ENCODE peak calls at places on chromosomes 12 and 14, in five cellular contexts. One of them, this sample, is unnamed.

GRCh38 chr12:67681145-67681778 is 32.7 kb downstream of the DYRK2 start:
- DNase-seq in HCT116: no peak
- DNase-seq in K562: no peak
- DNase-seq in SK-N-SH: no peak
- DNase-seq in HepG2: no peak
- DNase-seq in this sample: no peak

GRCh38 chr14:73785336-73785833 is 66.2 kb upstream of the PTGR2 start:
- DNase-seq in K562: no peak
- DNase-seq in SK-N-SH: peak; percentile 61
- DNase-seq in HepG2: peak; percentile 50
- DNase-seq in HCT116: no peak
- DNase-seq in this sample: no peak

GRCh38 chr12:68310370-68310769 is 21.8 kb downstream of the MDM1 start:
- DNase-seq in K562: no peak
- DNase-seq in HCT116: no peak
- DNase-seq in SK-N-SH: no peak
- DNase-seq in HepG2: no peak
- DNase-seq in this sample: no peak

GRCh38 chr12:96420255-96420930 is 20.2 kb upstream of the CDK17 start:
- DNase-seq in K562: no peak
- DNase-seq in HepG2: no peak
- DNase-seq in HCT116: no peak
- DNase-seq in SK-N-SH: no peak
- DNase-seq in this sample: no peak

GRCh38 chr12:94783862-94784261 is 133.5 kb upstream of the TMCC3 start:
- DNase-seq in SK-N-SH: no peak
- DNase-seq in HCT116: no peak
- DNase-seq in K562: no peak
- DNase-seq in HepG2: no peak
- DNase-seq in this sample: no peak

GRCh38 chr12:55705802-55706402 is 1.8 kb downstream of the ITGA7 start:
- DNase-seq in SK-N-SH: no peak
- DNase-seq in HCT116: no peak
- DNase-seq in K562: peak; percentile 71
- DNase-seq in HepG2: no peak
- DNase-seq in this sample: no peak

GRCh38 chr14:37116933-37117844 is 55.2 kb downstream of the SLC25A21 start:
- DNase-seq in K562: peak; percentile 9
- DNase-seq in SK-N-SH: no peak
- DNase-seq in HCT116: peak; percentile 6
- DNase-seq in HepG2: peak; percentile 39
- DNase-seq in this sample: no peak

GRCh38 chr12:131894981-131895639 is 688 bp downstream of the ULK1 start:
- DNase-seq in K562: no peak
- DNase-seq in HCT116: no peak
- DNase-seq in SK-N-SH: peak; percentile 53
- DNase-seq in HepG2: no peak
- DNase-seq in this sample: no peak

GRCh38 chr14:83147006-83147405 is 1613.4 kb upstream of the SEL1L start:
- DNase-seq in SK-N-SH: no peak
- DNase-seq in HCT116: no peak
- DNase-seq in HepG2: no peak
- DNase-seq in K562: no peak
- DNase-seq in this sample: no peak

GRCh38 chr12:64663019-64663418 is 52.7 kb downstream of the RASSF3 start:
- DNase-seq in HCT116: no peak
- DNase-seq in HepG2: no peak
- DNase-seq in K562: no peak
- DNase-seq in SK-N-SH: no peak
- DNase-seq in this sample: no peak

GRCh38 chr12:12976366-12976765 is 23.7 kb downstream of the HEBP1 start:
- DNase-seq in SK-N-SH: no peak
- DNase-seq in K562: no peak
- DNase-seq in HCT116: no peak
- DNase-seq in HepG2: no peak
- DNase-seq in this sample: no peak

GRCh38 chr14:58258156-58258555 is 13.5 kb downstream of the PSMA3 start:
- DNase-seq in K562: no peak
- DNase-seq in HCT116: no peak
- DNase-seq in SK-N-SH: no peak
- DNase-seq in HepG2: no peak
- DNase-seq in this sample: no peak

GRCh38 chr14:24262821-24263733 is at the start of gene TGM1:
- DNase-seq in K562: no peak
- DNase-seq in HepG2: no peak
- DNase-seq in HCT116: no peak
- DNase-seq in SK-N-SH: no peak
- DNase-seq in this sample: no peak

GRCh38 chr12:75944097-75944904 is 87.3 kb downstream of the PHLDA1 start:
- DNase-seq in SK-N-SH: no peak
- DNase-seq in HepG2: peak; percentile 97
- DNase-seq in K562: peak; percentile 24
- DNase-seq in HCT116: peak; percentile 84
- DNase-seq in this sample: peak; percentile 54

GRCh38 chr12:101076940-101077351 is 133.1 kb downstream of the SLC5A8 start:
- DNase-seq in K562: no peak
- DNase-seq in SK-N-SH: no peak
- DNase-seq in HepG2: no peak
- DNase-seq in HCT116: no peak
- DNase-seq in this sample: no peak

GRCh38 chr12:120404271-120404670 is 33.6 kb upstream of the COX6A1 start:
- DNase-seq in HepG2: no peak
- DNase-seq in SK-N-SH: peak; percentile 42
- DNase-seq in K562: no peak
- DNase-seq in HCT116: no peak
- DNase-seq in this sample: no peak

GRCh38 chr12:30753761-30754382 is 879 bp downstream of the CAPRIN2 start:
- DNase-seq in SK-N-SH: peak; percentile 20
- DNase-seq in HCT116: no peak
- DNase-seq in HepG2: no peak
- DNase-seq in K562: no peak
- DNase-seq in this sample: no peak

GRCh38 chr12:78470354-78471195 is 394.0 kb upstream of the SYT1 start:
- DNase-seq in K562: no peak
- DNase-seq in HepG2: peak; percentile 27
- DNase-seq in SK-N-SH: peak; percentile 6
- DNase-seq in HCT116: peak; percentile 37
- DNase-seq in this sample: no peak

GRCh38 chr14:90545966-90546751 is 149.3 kb downstream of the CALM1 start:
- DNase-seq in HepG2: no peak
- DNase-seq in K562: no peak
- DNase-seq in SK-N-SH: peak; percentile 76
- DNase-seq in HCT116: no peak
- DNase-seq in this sample: no peak

GRCh38 chr14:99035712-99036593 is 236.0 kb downstream of the BCL11B start:
- DNase-seq in SK-N-SH: peak; percentile 45
- DNase-seq in HCT116: peak; percentile 19
- DNase-seq in K562: no peak
- DNase-seq in HepG2: peak; percentile 10
- DNase-seq in this sample: no peak

DNA sequence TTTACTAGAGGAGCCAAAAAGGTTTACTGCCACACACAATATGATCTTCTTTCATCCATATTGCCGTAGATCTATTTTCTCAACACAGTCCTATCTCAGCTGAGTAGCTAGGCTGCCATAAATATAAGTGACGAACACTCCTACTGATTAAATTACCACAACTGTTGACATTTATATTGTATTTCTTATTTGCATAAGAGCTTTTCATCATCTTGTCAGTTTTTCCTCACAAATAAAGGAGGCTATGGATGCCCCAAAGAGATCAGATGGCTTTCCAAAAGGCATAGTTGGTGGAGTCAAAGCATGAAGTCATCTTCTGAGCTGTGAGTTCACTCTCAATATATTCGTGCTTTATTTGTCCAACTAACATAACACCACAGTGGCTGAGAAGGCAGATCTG is 78.6 kb downstream of the CCDC59 start:
- DNase-seq in HCT116: no peak
- DNase-seq in HepG2: no peak
- DNase-seq in SK-N-SH: no peak
- DNase-seq in K562: no peak
- DNase-seq in this sample: no peak
- TF ChIP-seq ZBTB33 in HCT116: no peak
- TF ChIP-seq ZBTB33 in HepG2: no peak
- TF ChIP-seq ZBTB33 in SK-N-SH: no peak
- TF ChIP-seq ZBTB33 in K562: no peak
- TF ChIP-seq ZBTB33 in this sample: no peak

DNA sequence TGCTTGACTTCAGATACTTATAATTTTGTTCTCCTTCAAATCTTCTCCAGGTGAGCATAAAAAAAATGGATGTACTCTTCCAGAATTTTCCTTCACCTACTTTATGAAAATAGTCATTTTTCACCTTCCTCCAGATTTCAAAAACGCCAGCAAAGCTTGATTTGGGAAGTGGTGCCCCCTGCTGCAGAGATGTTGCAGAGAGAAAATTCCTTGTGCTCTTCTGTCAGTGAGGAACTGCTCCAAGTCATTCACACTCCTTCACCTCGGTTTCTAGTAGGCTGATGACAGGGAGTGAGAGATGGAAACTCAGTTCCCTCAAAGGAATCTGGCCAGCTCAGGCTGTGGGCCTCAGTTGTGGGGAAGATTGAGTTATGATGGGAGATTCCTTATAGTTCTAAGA is 24.2 kb upstream of the RNASE3 start:
- DNase-seq in K562: no peak
- DNase-seq in HCT116: peak; percentile 16
- DNase-seq in HepG2: no peak
- DNase-seq in SK-N-SH: no peak
- DNase-seq in this sample: no peak
- TF ChIP-seq JUND in K562: no peak
- TF ChIP-seq JUND in HCT116: no peak
- TF ChIP-seq JUND in HepG2: no peak
- TF ChIP-seq JUND in SK-N-SH: no peak
- TF ChIP-seq JUND in this sample: no peak

GRCh38 chr12:48883305-48884171 is 17.9 kb upstream of the RND1 start:
- DNase-seq in HepG2: peak; percentile 73
- DNase-seq in HCT116: no peak
- DNase-seq in K562: no peak
- DNase-seq in SK-N-SH: peak; percentile 61
- DNase-seq in this sample: no peak

GRCh38 chr12:48880647-48881046 is 15.0 kb upstream of the RND1 start:
- DNase-seq in HCT116: no peak
- DNase-seq in K562: no peak
- DNase-seq in HepG2: no peak
- DNase-seq in SK-N-SH: no peak
- DNase-seq in this sample: no peak

GRCh38 chr12:48881652-48882324 is 16.1 kb upstream of the RND1 start:
- DNase-seq in HepG2: no peak
- DNase-seq in SK-N-SH: no peak
- DNase-seq in K562: no peak
- DNase-seq in HCT116: no peak
- DNase-seq in this sample: no peak

GRCh38 chr12:48882972-48883304 is 17.3 kb upstream of the RND1 start:
- DNase-seq in K562: no peak
- DNase-seq in HCT116: no peak
- DNase-seq in SK-N-SH: no peak
- DNase-seq in HepG2: no peak
- DNase-seq in this sample: no peak

GRCh38 chr12:48882325-48882687 is 16.6 kb upstream of the RND1 start:
- DNase-seq in HCT116: no peak
- DNase-seq in HepG2: no peak
- DNase-seq in K562: no peak
- DNase-seq in SK-N-SH: no peak
- DNase-seq in this sample: no peak
- TF ChIP-seq ZBTB33 in HCT116: no peak
- TF ChIP-seq ZBTB33 in HepG2: no peak
- TF ChIP-seq ZBTB33 in K562: no peak
- TF ChIP-seq ZBTB33 in SK-N-SH: no peak
- TF ChIP-seq ZBTB33 in this sample: no peak

GRCh38 chr12:45637706-45638105 is 91.8 kb upstream of the ARID2 start:
- DNase-seq in SK-N-SH: no peak
- DNase-seq in HCT116: no peak
- DNase-seq in HepG2: no peak
- DNase-seq in K562: no peak
- DNase-seq in this sample: no peak
- TF ChIP-seq JUND in SK-N-SH: no peak
- TF ChIP-seq JUND in HCT116: no peak
- TF ChIP-seq JUND in HepG2: no peak
- TF ChIP-seq JUND in K562: no peak
- TF ChIP-seq JUND in this sample: no peak

DNA sequence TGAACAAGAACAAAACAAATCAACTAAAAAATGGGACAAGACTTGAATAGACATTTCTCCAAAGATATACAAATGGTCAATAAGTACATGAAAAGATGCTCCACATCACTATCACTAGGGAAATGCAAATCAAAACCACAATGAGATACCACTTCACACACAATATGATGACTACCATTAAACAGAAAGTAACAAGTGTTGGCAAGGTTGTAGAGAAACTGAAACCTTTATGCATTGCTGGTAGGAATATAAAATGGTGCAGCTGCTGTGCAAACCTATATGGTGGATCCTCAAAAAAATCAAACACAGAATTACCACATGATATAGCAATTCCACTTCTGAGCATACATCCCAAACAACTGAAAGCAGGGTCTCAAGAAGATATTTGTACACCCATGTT is 5.2 kb downstream of the SMAGP start:
- DNase-seq in HepG2: no peak
- DNase-seq in HCT116: no peak
- DNase-seq in SK-N-SH: no peak
- DNase-seq in K562: no peak
- DNase-seq in this sample: peak; percentile 24
- TF ChIP-seq ZBTB33 in HepG2: no peak
- TF ChIP-seq ZBTB33 in HCT116: no peak
- TF ChIP-seq ZBTB33 in SK-N-SH: no peak
- TF ChIP-seq ZBTB33 in K562: no peak
- TF ChIP-seq ZBTB33 in this sample: no peak

GRCh38 chr12:93005928-93006654 is 77.0 kb upstream of the EEA1 start:
- DNase-seq in HepG2: peak; percentile 96
- DNase-seq in K562: no peak
- DNase-seq in HCT116: no peak
- DNase-seq in SK-N-SH: no peak
- DNase-seq in this sample: no peak
- TF ChIP-seq JUND in HepG2: no peak
- TF ChIP-seq JUND in K562: no peak
- TF ChIP-seq JUND in HCT116: no peak
- TF ChIP-seq JUND in SK-N-SH: no peak
- TF ChIP-seq JUND in this sample: no peak

DNA sequence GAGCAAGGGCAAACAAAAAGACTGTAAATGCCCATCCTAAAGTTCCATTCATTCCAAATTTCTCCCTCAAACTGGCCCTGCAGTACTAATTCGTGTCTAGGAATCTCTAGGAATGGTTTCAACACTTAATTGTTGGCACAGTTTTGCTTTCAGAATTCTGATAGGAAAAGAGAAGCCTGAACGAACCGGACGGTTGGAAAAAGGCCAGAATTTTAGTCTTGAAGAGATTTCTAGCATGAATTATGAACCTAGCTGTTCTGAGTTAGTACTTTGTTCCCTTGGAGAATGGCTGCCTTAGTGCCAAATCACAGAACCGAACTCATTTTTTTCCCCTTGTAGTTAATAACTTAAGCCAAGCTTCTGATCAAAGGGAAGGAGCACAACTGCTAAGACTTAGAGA is 262.6 kb downstream of the ADAMTS20 start:
- DNase-seq in SK-N-SH: no peak
- DNase-seq in HCT116: no peak
- DNase-seq in HepG2: no peak
- DNase-seq in K562: no peak
- DNase-seq in this sample: no peak
- TF ChIP-seq ZBTB33 in SK-N-SH: no peak
- TF ChIP-seq ZBTB33 in HCT116: no peak
- TF ChIP-seq ZBTB33 in HepG2: no peak
- TF ChIP-seq ZBTB33 in K562: no peak
- TF ChIP-seq ZBTB33 in this sample: no peak

GRCh38 chr12:50082644-50083043 is 2.5 kb upstream of the SMARCD1 start:
- DNase-seq in K562: no peak
- DNase-seq in SK-N-SH: no peak
- DNase-seq in HepG2: peak; percentile 89
- DNase-seq in HCT116: no peak
- DNase-seq in this sample: no peak
- TF ChIP-seq JUND in K562: no peak
- TF ChIP-seq JUND in SK-N-SH: no peak
- TF ChIP-seq JUND in HepG2: no peak
- TF ChIP-seq JUND in HCT116: no peak
- TF ChIP-seq JUND in this sample: no peak

This sample was measured in GM12878.